ENCODE peak calls at places on chromosomes 4 and X, in four cellular contexts. X, H, J and F are unnamed samples.

GRCh38 chrX:85504381-85504780 is 124.9 kb upstream of the POF1B start:
- DNase-seq in X (no peak), H (no peak), J (no peak), F (no peak)

GRCh38 chrX:53882331-53882730 is 161.9 kb downstream of the PHF8 start:
- DNase-seq in X (no peak), H (peak), J (no peak), F (no peak)

GRCh38 chrX:41045960-41046567 is 39.2 kb upstream of the USP9X start:
- DNase-seq in X (no peak), H (peak), J (no peak), F (no peak)

GRCh38 chrX:121558886-121559285 is 511.5 kb downstream of the GLUD2 start:
- DNase-seq in X (no peak), H (no peak), J (no peak), F (no peak)

GRCh38 chrX:68823413-68824151 is 5.2 kb upstream of the EFNB1 start:
- DNase-seq in X (no peak), H (no peak), J (no peak), F (no peak)

GRCh38 chrX:70292788-70293187 is 2.9 kb downstream of the KIF4A start:
- DNase-seq in X (no peak), H (no peak), J (no peak), F (no peak)

GRCh38 chr4:103074598-103075434 is 1.7 kb downstream of the SLC9B2 start:
- DNase-seq in X (peak), H (peak), J (no peak), F (no peak)

GRCh38 chrX:41558531-41558930 is 111.4 kb downstream of the NYX start:
- DNase-seq in X (peak), H (peak), J (no peak), F (no peak)

GRCh38 chr4:88573995-88574394 is 18.3 kb upstream of the HERC3 start:
- DNase-seq in X (no peak), H (peak), J (no peak), F (no peak)

GRCh38 chr4:100984901-100985300 is 362.4 kb downstream of the PPP3CA start:
- DNase-seq in X (no peak), H (peak), J (no peak), F (no peak)

GRCh38 chrX:10769696-10770619 is 149.6 kb upstream of the MID1 start:
- DNase-seq in X (no peak), H (peak), J (no peak), F (no peak)

GRCh38 chr4:15684498-15684897 is 2.9 kb downstream of the FAM200B start:
- DNase-seq in X (no peak), H (no peak), J (no peak), F (no peak)

GRCh38 chr4:76806757-76807156 is 91.2 kb downstream of the SOWAHB start:
- DNase-seq in X (no peak), H (no peak), J (no peak), F (no peak)

GRCh38 chr4:106048250-106048931 is 153.1 kb downstream of the NPNT start:
- DNase-seq in X (no peak), H (no peak), J (no peak), F (no peak)

GRCh38 chr4:96352051-96352517 is 512.2 kb downstream of the PDHA2 start:
- DNase-seq in X (no peak), H (peak), J (no peak), F (no peak)

GRCh38 chrX:107831071-107831470 is 5.4 kb downstream of the MID2 start:
- DNase-seq in X (no peak), H (no peak), J (no peak), F (no peak)

GRCh38 chrX:19760345-19760744 is 127.1 kb downstream of the SH3KBP1 start:
- DNase-seq in X (no peak), H (no peak), J (no peak), F (no peak)

GRCh38 chr4:25790024-25790423 is 72.8 kb downstream of the SEL1L3 start:
- DNase-seq in X (no peak), H (no peak), J (no peak), F (no peak)

GRCh38 chr4:187000281-187000680 is 276.6 kb upstream of the FAT1 start:
- DNase-seq in X (no peak), H (no peak), J (no peak), F (no peak)

GRCh38 chrX:108123591-108124366 is 32.2 kb downstream of the ATG4A start:
- DNase-seq in X (no peak), H (no peak), J (no peak), F (no peak)

GRCh38 chr4:169345207-169345788 is 74.5 kb upstream of the SH3RF1 start:
- DNase-seq in X (no peak), H (peak), J (no peak), F (no peak)

GRCh38 chr4:103786014-103786413 is 66.2 kb upstream of the TACR3 start:
- DNase-seq in X (no peak), H (peak), J (no peak), F (no peak)

GRCh38 chr4:24857996-24858395 is 54.8 kb downstream of the CCDC149 start:
- DNase-seq in X (no peak), H (peak), J (no peak), F (no peak)